ENCODE peak calls at places on chromosomes 1 and 21, in four cellular contexts. P is GM06990, S is ovary, G is K562. N is an unnamed sample.

GRCh38 chr21:42001781-42002180 is 8.4 kb downstream of the ZBTB21 start:
- DNase-seq in G (no peak), S (no peak), P (no peak), N (no peak)

GRCh38 chr1:38962113-38962512 is 20.5 kb upstream of the RHBDL2 start:
- DNase-seq in G (no peak), S (no peak), P (no peak), N (no peak)

GRCh38 chr1:24917327-24918074 is 12.6 kb downstream of the RUNX3 start:
- DNase-seq in G (no peak), S (no peak), P (no peak), N (no peak)

GRCh38 chr1:171257207-171258052 is 9.1 kb downstream of the FMO1 start:
- DNase-seq in P (no peak), G (no peak), S (peak; percentile 64), N (no peak)

GRCh38 chr1:157302724-157303123 is 164.5 kb upstream of the ETV3 start:
- DNase-seq in S (no peak), P (no peak), G (no peak), N (peak; percentile 0)

GRCh38 chr1:168368131-168368530 is 87.5 kb downstream of the TBX19 start:
- DNase-seq in G (no peak), P (no peak), S (no peak), N (no peak)

GRCh38 chr1:15224259-15224869 is 22.7 kb upstream of the FHAD1 start:
- DNase-seq in G (no peak), S (no peak), P (no peak), N (no peak)

GRCh38 chr21:42745511-42746239 is 92.3 kb downstream of the PDE9A start:
- DNase-seq in G (no peak), P (no peak), S (no peak), N (no peak)

GRCh38 chr1:230122361-230123279 is 55.6 kb downstream of the GALNT2 start:
- DNase-seq in P (no peak), S (no peak), G (no peak), N (no peak)

GRCh38 chr1:30759718-30760281 is 2.2 kb upstream of the LAPTM5 start:
- DNase-seq in P (peak; percentile 76), G (no peak), S (no peak), N (no peak)

GRCh38 chr1:206513312-206514111 is 6.2 kb downstream of the RASSF5 start:
- DNase-seq in P (no peak), S (peak; percentile 81), G (no peak), N (no peak)

GRCh38 chr21:45535341-45536081 is 6.7 kb downstream of the SLC19A1 start:
- DNase-seq in G (no peak), S (no peak), P (no peak), N (no peak)

GRCh38 chr1:8879348-8880067 is 1.0 kb upstream of the ENO1 start:
- DNase-seq in S (no peak), P (no peak), G (no peak), N (no peak)

GRCh38 chr1:244807138-244807537 is 28.3 kb upstream of the COX20 start:
- DNase-seq in S (no peak), G (no peak), P (no peak), N (no peak)

GRCh38 chr1:218878369-218878768 is 295.3 kb upstream of the LYPLAL1 start:
- DNase-seq in G (no peak), S (no peak), P (no peak), N (no peak)

GRCh38 chr1:154453577-154454352 is 48.3 kb upstream of the TDRD10 start:
- DNase-seq in S (no peak), G (no peak), P (no peak), N (no peak)

GRCh38 chr1:180198186-180198585 is 31.9 kb upstream of the LHX4 start:
- DNase-seq in P (no peak), S (no peak), G (no peak), N (no peak)

GRCh38 chr1:29136463-29136915 is 12.8 kb upstream of the TMEM200B start:
- DNase-seq in S (peak; percentile 76), G (peak; percentile 55), P (no peak), N (no peak)

GRCh38 chr1:67987046-67987799 is 63.2 kb downstream of the DIRAS3 start:
- DNase-seq in S (no peak), P (no peak), G (no peak), N (no peak)

GRCh38 chr21:41663805-41664788 is 102.8 kb downstream of the RIPK4 start:
- DNase-seq in P (no peak), S (no peak), G (no peak), N (no peak)

GRCh38 chr1:170662561-170662971 is 1.4 kb upstream of the PRRX1 start:
- DNase-seq in P (no peak), G (no peak), S (no peak), N (no peak)

GRCh38 chr1:2879591-2879990 is 78.1 kb upstream of the TTC34 start:
- DNase-seq in P (no peak), S (no peak), G (no peak), N (no peak)

GRCh38 chr1:37513795-37514349 is 694 bp downstream of the MEAF6 start:
- DNase-seq in G (peak; percentile 66), S (peak; percentile 14), P (peak; percentile 61), N (peak; percentile 71)

GRCh38 chr1:62891961-62892562 is 108.1 kb downstream of the ATG4C start:
- DNase-seq in P (no peak), S (no peak), G (no peak), N (no peak)

GRCh38 chr1:156704930-156705320 is 458 bp downstream of the CRABP2 start:
- DNase-seq in P (no peak), G (no peak), S (peak; percentile 69), N (peak; percentile 37)

GRCh38 chr1:206706806-206707205 is 22.1 kb downstream of the MAPKAPK2 start:
- DNase-seq in G (no peak), P (no peak), S (no peak), N (no peak)

GRCh38 chr1:35605882-35606182 is 32.7 kb downstream of the TFAP2E start:
- DNase-seq in G (no peak), S (no peak), P (no peak), N (no peak)

GRCh38 chr1:154745750-154746425 is 124.2 kb downstream of the KCNN3 start:
- DNase-seq in G (no peak), S (no peak), P (no peak), N (no peak)

GRCh38 chr1:85473390-85473789 is 8.4 kb upstream of the DDAH1 start:
- DNase-seq in S (no peak), P (no peak), G (no peak), N (no peak)

GRCh38 chr1:99264201-99265021 is at the start of gene PLPPR4:
- DNase-seq in G (peak; percentile 10), P (peak; percentile 2), S (no peak), N (no peak)

GRCh38 chr1:212635141-212635601 is 26.6 kb downstream of the ATF3 start:
- DNase-seq in G (no peak), S (no peak), P (peak; percentile 28), N (no peak)

GRCh38 chr1:38834221-38834782 is 25.3 kb downstream of the RRAGC start:
- DNase-seq in G (no peak), P (no peak), S (no peak), N (no peak)

GRCh38 chr1:8545078-8545477 is 227.2 kb downstream of the SLC45A1 start:
- DNase-seq in G (no peak), S (no peak), P (no peak), N (peak; percentile 27)

GRCh38 chr1:199875856-199876255 is 151.7 kb upstream of the NR5A2 start:
- DNase-seq in S (no peak), G (no peak), P (no peak), N (no peak)

GRCh38 chr1:10253755-10254154 is 43.4 kb downstream of the KIF1B start:
- DNase-seq in P (no peak), G (no peak), S (no peak), N (no peak)

GRCh38 chr1:234825498-234826176 is 215.7 kb upstream of the IRF2BP2 start:
- DNase-seq in G (no peak), S (no peak), P (no peak), N (no peak)
- TF ChIP-seq CTCF in G (no peak), S (no peak), P (no peak), N (no peak)

GRCh38 chr1:203440780-203441179 is 34.8 kb upstream of the PRELP start:
- DNase-seq in G (no peak), P (peak; percentile 22), S (peak; percentile 86), N (peak; percentile 45)
- TF ChIP-seq CTCF in G (peak; percentile 28), P (peak; percentile 54), S (peak; percentile 74), N (peak; percentile 47)

GRCh38 chr1:177913762-177914540 is 55.9 kb downstream of the SEC16B start:
- DNase-seq in S (no peak), G (no peak), P (no peak), N (no peak)
- TF ChIP-seq CTCF in S (no peak), G (peak; percentile 20), P (peak; percentile 50), N (no peak)

DNA sequence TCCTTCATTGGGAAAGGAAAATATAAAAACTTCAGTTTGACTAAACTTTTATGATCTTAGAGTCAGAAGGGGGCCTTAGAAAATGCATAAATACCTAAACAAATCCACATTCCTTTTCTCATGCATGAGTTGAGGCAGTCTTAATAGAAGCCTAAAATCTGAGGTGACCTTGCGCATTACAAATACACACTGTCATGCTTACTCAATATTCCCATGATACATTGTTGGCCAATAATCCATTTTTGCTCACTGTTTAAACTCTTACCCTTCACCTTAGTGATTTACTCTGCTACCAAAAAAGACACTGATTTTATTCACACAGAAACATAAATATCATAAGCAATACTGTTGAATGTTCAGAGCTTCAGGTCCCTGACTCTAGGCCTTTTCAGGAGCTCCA is 19.1 kb upstream of the TMCO1 start:
- DNase-seq in S (no peak), G (no peak), P (no peak), N (no peak)
- TF ChIP-seq CTCF in S (no peak), G (no peak), P (no peak), N (no peak)

GRCh38 chr1:50048791-50049190 is 25.0 kb upstream of the AGBL4 start:
- DNase-seq in S (no peak), P (no peak), G (no peak), N (no peak)

GRCh38 chr1:50047916-50048694 is 24.4 kb upstream of the AGBL4 start:
- DNase-seq in G (no peak), S (no peak), P (no peak), N (no peak)
- TF ChIP-seq CTCF in G (no peak), S (no peak), P (no peak), N (no peak)

DNA sequence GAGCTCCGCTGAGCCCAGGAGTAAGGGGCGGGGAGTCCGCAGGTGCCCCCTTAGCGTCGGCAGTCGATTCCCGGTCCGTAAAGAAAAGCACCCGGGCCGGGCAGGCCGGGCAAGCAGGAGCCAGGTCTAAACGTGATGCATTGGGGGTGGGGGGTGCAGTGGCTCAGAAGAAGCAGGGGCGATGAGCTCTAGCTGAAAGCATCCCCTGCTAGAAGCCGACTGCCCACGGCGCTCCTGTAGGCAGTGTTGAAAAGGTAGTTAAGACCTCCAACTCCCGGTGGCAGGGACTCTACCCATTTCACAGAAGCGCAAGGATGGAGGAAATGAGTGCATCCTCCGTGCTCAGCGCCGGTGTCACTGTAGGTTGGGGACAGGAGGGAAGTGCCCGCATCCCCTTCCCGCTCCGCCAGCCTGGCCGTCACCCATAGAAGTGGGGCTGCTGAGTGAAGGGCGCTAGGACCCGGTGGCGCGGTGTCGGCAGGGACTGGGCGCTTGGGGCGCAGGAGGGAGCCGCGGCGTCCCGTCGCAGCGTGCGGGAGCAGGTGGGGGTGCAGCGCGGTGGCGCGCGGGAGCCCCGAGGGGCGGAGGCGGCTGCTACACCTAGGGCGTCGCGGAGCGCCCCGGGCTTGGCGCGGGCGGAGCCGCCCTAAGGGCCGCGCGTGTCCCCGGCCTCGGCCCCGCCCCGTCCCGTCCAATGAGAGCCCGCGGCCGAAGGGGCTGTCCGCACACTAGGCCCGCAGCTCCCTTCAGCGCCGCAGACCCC is at the start of gene WNT2B:
- DNase-seq in G (peak; percentile 86), S (peak; percentile 47), P (peak; percentile 54), N (peak; percentile 79)
- TF ChIP-seq CTCF in G (no peak), S (peak; percentile 19), P (no peak), N (no peak)

N was measured in GM13976.